ENCODE peak calls at places on chromosomes 6 and 20, in ten cellular contexts. M is ovary; U is heart left ventricle; W is Panc1; R is fibroblast of pulmonary artery; T is H54; Z is AG04450; H is activated naive CD4-positive, alpha-beta T cell treated with anti-CD3 and anti-CD28 coated beads, Interleukin-2, amount 10 ng/mL, durations not matched to agents 7 days and 5 days; D is stimulated activated CD8-positive, alpha-beta memory T cell treated with anti-CD3 and anti-CD28 coated beads, Interleukin-4, amount 100 ng/mL, for 1 hour; I is NCI-H1930. S is an unnamed sample.

GRCh38 chr20:50221501-50222323 is 31.1 kb downstream of the CEBPB start:
- DNase-seq in M (no peak), U (peak; percentile 30), W (no peak), R (peak; percentile 46), T (peak; percentile 93), Z (no peak), H (no peak), D (no peak), I (no peak), S (peak; percentile 47)

GRCh38 chr6:22250486-22250885 is 46.4 kb downstream of the PRL start:
- DNase-seq in M (no peak), U (no peak), W (no peak), R (no peak), T (no peak), Z (no peak), H (no peak), D (no peak), I (peak; percentile 40), S (no peak)

GRCh38 chr6:52415917-52416628 is 4.1 kb upstream of the EFHC1 start:
- DNase-seq in M (no peak), U (no peak), W (no peak), R (peak; percentile 29), T (no peak), Z (no peak), H (no peak), D (no peak), I (no peak), S (peak; percentile 41)

GRCh38 chr6:39893286-39893685 is 41.0 kb downstream of the MOCS1 start:
- DNase-seq in M (no peak), U (no peak), W (no peak), R (no peak), T (no peak), Z (no peak), H (no peak), D (no peak), I (no peak), S (no peak)

GRCh38 chr20:37270586-37271420 is 9.2 kb upstream of the GHRH start:
- DNase-seq in M (no peak), U (no peak), W (no peak), R (no peak), T (no peak), Z (no peak), H (no peak), D (no peak), I (no peak), S (peak; percentile 50)

GRCh38 chr6:11782524-11782923 is 3.9 kb upstream of the ADTRP start:
- DNase-seq in M (no peak), U (no peak), W (no peak), R (no peak), T (no peak), Z (no peak), H (no peak), D (no peak), I (no peak), S (no peak)

GRCh38 chr20:33791021-33791420 is 20.1 kb upstream of the CHMP4B start:
- DNase-seq in M (no peak), U (no peak), W (no peak), R (no peak), T (no peak), Z (no peak), H (no peak), D (no peak), I (no peak), S (no peak)

GRCh38 chr20:18223399-18223798 is 64.9 kb upstream of the ZNF133 start:
- DNase-seq in M (no peak), U (no peak), W (no peak), R (no peak), T (no peak), Z (no peak), H (no peak), D (no peak), I (no peak), S (no peak)

GRCh38 chr6:28134015-28134414 is 7.7 kb upstream of the ZKSCAN8 start:
- DNase-seq in M (no peak), U (no peak), W (peak; percentile 32), R (peak; percentile 67), T (no peak), Z (no peak), H (peak; percentile 41), D (no peak), I (peak; percentile 35), S (peak; percentile 54)

GRCh38 chr6:122285292-122285913 is 114.0 kb upstream of the HSF2 start:
- DNase-seq in M (no peak), U (no peak), W (no peak), R (no peak), T (no peak), Z (no peak), H (no peak), D (no peak), I (no peak), S (no peak)

GRCh38 chr6:26258199-26258977 is 106.6 kb upstream of the BTN3A2 start:
- DNase-seq in M (no peak), U (no peak), W (no peak), R (no peak), T (no peak), Z (no peak), H (no peak), D (no peak), I (no peak), S (no peak)

GRCh38 chr20:24309596-24309995 is 159.8 kb upstream of the SYNDIG1 start:
- DNase-seq in M (no peak), U (no peak), W (no peak), R (no peak), T (no peak), Z (no peak), H (no peak), D (no peak), I (no peak), S (peak; percentile 31)

GRCh38 chr6:55012454-55012853 is 161.9 kb upstream of the HCRTR2 start:
- DNase-seq in M (no peak), U (no peak), W (no peak), R (no peak), T (no peak), Z (no peak), H (no peak), D (no peak), I (no peak), S (no peak)